ENCODE peak calls at places on chromosomes 7 and 10, in five cellular contexts. S is stimulated activated naive CD4-positive, alpha-beta T cell; X is GM12864; E is ovary; I is H7. K is an unnamed sample.

GRCh38 chr10:34241226-34242000 is 573.7 kb downstream of the PARD3 start:
- DNase-seq in S (no peak), E (no peak), X (no peak), I (no peak), K (no peak)

GRCh38 chr7:11776083-11776482 is 55.9 kb downstream of the THSD7A start:
- DNase-seq in I (no peak), E (no peak), X (no peak), S (no peak), K (no peak)

GRCh38 chr10:46293832-46294640 is 7.2 kb downstream of the ANTXRL start:
- DNase-seq in X (no peak), S (no peak), E (no peak), I (peak; percentile 57), K (peak; percentile 34)

GRCh38 chr10:73731588-73732375 is 12.4 kb upstream of the SEC24C start:
- DNase-seq in E (peak; percentile 36), S (no peak), X (no peak), I (peak; percentile 40), K (no peak)

GRCh38 chr7:30169585-30169978 is 34.8 kb downstream of the MTURN start:
- DNase-seq in X (no peak), I (no peak), S (no peak), E (no peak), K (no peak)

GRCh38 chr7:108055541-108056135 is 52.7 kb upstream of the LAMB1 start:
- DNase-seq in E (no peak), X (no peak), S (no peak), I (no peak), K (no peak)

GRCh38 chr7:133948588-133948987 is 178.6 kb upstream of the LRGUK start:
- DNase-seq in I (no peak), X (no peak), E (no peak), S (no peak), K (no peak)

GRCh38 chr7:114916261-114916892 is 5.5 kb upstream of the MDFIC start:
- DNase-seq in I (no peak), S (no peak), E (no peak), X (peak; percentile 78), K (no peak)

GRCh38 chr10:58305821-58306220 is 29.0 kb upstream of the UBE2D1 start:
- DNase-seq in E (no peak), I (no peak), S (no peak), X (no peak), K (no peak)

GRCh38 chr10:119281581-119282071 is 74.3 kb downstream of the GRK5 start:
- DNase-seq in X (no peak), I (no peak), E (peak; percentile 81), S (no peak), K (peak; percentile 82)

GRCh38 chr7:22696672-22697071 is 30.3 kb upstream of the IL6 start:
- DNase-seq in X (no peak), I (no peak), E (no peak), S (no peak), K (no peak)

GRCh38 chr10:130559213-130559944 is 423.2 kb downstream of the GLRX3 start:
- DNase-seq in E (no peak), I (no peak), X (no peak), S (no peak), K (no peak)

GRCh38 chr7:81845628-81846259 is 75.9 kb upstream of the HGF start:
- DNase-seq in S (no peak), I (no peak), X (no peak), E (no peak), K (no peak)

GRCh38 chr10:60913657-60914056 is 30.3 kb downstream of the RHOBTB1 start:
- DNase-seq in I (no peak), X (no peak), S (no peak), E (no peak), K (no peak)

GRCh38 chr10:98376485-98376884 is 38.5 kb downstream of the PYROXD2 start:
- DNase-seq in I (no peak), S (no peak), E (no peak), X (no peak), K (no peak)

GRCh38 chr10:90557385-90557784 is 300.5 kb downstream of the HTR7 start:
- DNase-seq in X (no peak), S (no peak), E (no peak), I (no peak), K (no peak)

GRCh38 chr7:74505426-74506328 is 52.0 kb downstream of the GTF2IRD1 start:
- DNase-seq in E (no peak), I (peak; percentile 60), X (no peak), S (no peak), K (no peak)